ENCODE peak calls at places on chromosome 11, in eight cellular contexts. One of them, this sample, is unnamed.

GRCh38 chr11:117300301-117300700 is 9.2 kb downstream of the BACE1-AS start:
- DNase-seq in activated CD4-positive, alpha-beta T cell treated with anti-CD3 and anti-CD28 coated beads for 36 hours: no peak
- DNase-seq in Calu3: no peak
- DNase-seq in substantia nigra: no peak
- DNase-seq in spleen: no peak
- DNase-seq in SW480: no peak
- DNase-seq in anterior cingulate cortex: no peak
- DNase-seq in coronary artery: no peak
- DNase-seq in this sample: no peak

GRCh38 chr11:59810189-59810910 is at the start of gene MRPL16:
- DNase-seq in SW480: peak; percentile 97
- DNase-seq in spleen: peak; percentile 95
- DNase-seq in activated CD4-positive, alpha-beta T cell treated with anti-CD3 and anti-CD28 coated beads for 36 hours: peak; percentile 94
- DNase-seq in substantia nigra: peak; percentile 54
- DNase-seq in Calu3: peak; percentile 89
- DNase-seq in coronary artery: peak; percentile 89
- DNase-seq in anterior cingulate cortex: peak; percentile 71
- DNase-seq in this sample: peak; percentile 75

GRCh38 chr11:75589933-75590332 is 27.9 kb downstream of the SERPINH1 start:
- DNase-seq in Calu3: no peak
- DNase-seq in activated CD4-positive, alpha-beta T cell treated with anti-CD3 and anti-CD28 coated beads for 36 hours: no peak
- DNase-seq in spleen: no peak
- DNase-seq in substantia nigra: no peak
- DNase-seq in anterior cingulate cortex: no peak
- DNase-seq in SW480: no peak
- DNase-seq in coronary artery: no peak
- DNase-seq in this sample: no peak

GRCh38 chr11:122248130-122248529 is 132.1 kb upstream of the BLID start:
- DNase-seq in coronary artery: no peak
- DNase-seq in activated CD4-positive, alpha-beta T cell treated with anti-CD3 and anti-CD28 coated beads for 36 hours: no peak
- DNase-seq in SW480: no peak
- DNase-seq in anterior cingulate cortex: no peak
- DNase-seq in Calu3: no peak
- DNase-seq in spleen: no peak
- DNase-seq in substantia nigra: no peak
- DNase-seq in this sample: no peak

GRCh38 chr11:129917231-129917630 is 21.9 kb upstream of the NFRKB start:
- DNase-seq in activated CD4-positive, alpha-beta T cell treated with anti-CD3 and anti-CD28 coated beads for 36 hours: no peak
- DNase-seq in anterior cingulate cortex: no peak
- DNase-seq in SW480: no peak
- DNase-seq in coronary artery: no peak
- DNase-seq in spleen: no peak
- DNase-seq in substantia nigra: no peak
- DNase-seq in Calu3: no peak
- DNase-seq in this sample: no peak

GRCh38 chr11:109937968-109938367 is 155.2 kb upstream of the ZC3H12C start:
- DNase-seq in Calu3: no peak
- DNase-seq in spleen: no peak
- DNase-seq in SW480: no peak
- DNase-seq in coronary artery: no peak
- DNase-seq in substantia nigra: no peak
- DNase-seq in activated CD4-positive, alpha-beta T cell treated with anti-CD3 and anti-CD28 coated beads for 36 hours: no peak
- DNase-seq in anterior cingulate cortex: no peak
- DNase-seq in this sample: no peak

GRCh38 chr11:130786987-130787688 is 129.1 kb downstream of the SNX19 start:
- DNase-seq in activated CD4-positive, alpha-beta T cell treated with anti-CD3 and anti-CD28 coated beads for 36 hours: no peak
- DNase-seq in SW480: peak; percentile 9
- DNase-seq in Calu3: peak; percentile 27
- DNase-seq in substantia nigra: no peak
- DNase-seq in anterior cingulate cortex: no peak
- DNase-seq in spleen: no peak
- DNase-seq in coronary artery: no peak
- DNase-seq in this sample: peak; percentile 45

GRCh38 chr11:18245396-18245795 is 3.1 kb downstream of the SAA2 start:
- DNase-seq in substantia nigra: no peak
- DNase-seq in activated CD4-positive, alpha-beta T cell treated with anti-CD3 and anti-CD28 coated beads for 36 hours: no peak
- DNase-seq in SW480: no peak
- DNase-seq in Calu3: no peak
- DNase-seq in spleen: no peak
- DNase-seq in anterior cingulate cortex: no peak
- DNase-seq in coronary artery: no peak
- DNase-seq in this sample: no peak

GRCh38 chr11:109619498-109619897 is 197.5 kb downstream of the C11orf87 start:
- DNase-seq in spleen: no peak
- DNase-seq in activated CD4-positive, alpha-beta T cell treated with anti-CD3 and anti-CD28 coated beads for 36 hours: no peak
- DNase-seq in coronary artery: no peak
- DNase-seq in SW480: no peak
- DNase-seq in substantia nigra: no peak
- DNase-seq in anterior cingulate cortex: no peak
- DNase-seq in Calu3: no peak
- DNase-seq in this sample: no peak

GRCh38 chr11:70806461-70807194 is 408.3 kb downstream of the CTTN start:
- DNase-seq in Calu3: no peak
- DNase-seq in activated CD4-positive, alpha-beta T cell treated with anti-CD3 and anti-CD28 coated beads for 36 hours: no peak
- DNase-seq in SW480: no peak
- DNase-seq in substantia nigra: no peak
- DNase-seq in anterior cingulate cortex: no peak
- DNase-seq in coronary artery: no peak
- DNase-seq in spleen: no peak
- DNase-seq in this sample: no peak

GRCh38 chr11:14322510-14322909 is 36.5 kb downstream of the RRAS2 start:
- DNase-seq in anterior cingulate cortex: no peak
- DNase-seq in coronary artery: no peak
- DNase-seq in spleen: no peak
- DNase-seq in Calu3: no peak
- DNase-seq in SW480: no peak
- DNase-seq in substantia nigra: no peak
- DNase-seq in activated CD4-positive, alpha-beta T cell treated with anti-CD3 and anti-CD28 coated beads for 36 hours: no peak
- DNase-seq in this sample: no peak

GRCh38 chr11:123584186-123584585 is 70.2 kb downstream of the SCN3B start:
- DNase-seq in SW480: no peak
- DNase-seq in Calu3: no peak
- DNase-seq in activated CD4-positive, alpha-beta T cell treated with anti-CD3 and anti-CD28 coated beads for 36 hours: no peak
- DNase-seq in spleen: no peak
- DNase-seq in coronary artery: no peak
- DNase-seq in substantia nigra: no peak
- DNase-seq in anterior cingulate cortex: no peak
- DNase-seq in this sample: no peak

GRCh38 chr11:64971421-64972233 is at the start of gene MAJIN:
- DNase-seq in Calu3: peak; percentile 62
- DNase-seq in substantia nigra: peak; percentile 45
- DNase-seq in coronary artery: no peak
- DNase-seq in SW480: no peak
- DNase-seq in anterior cingulate cortex: peak; percentile 33
- DNase-seq in spleen: peak; percentile 94
- DNase-seq in activated CD4-positive, alpha-beta T cell treated with anti-CD3 and anti-CD28 coated beads for 36 hours: peak; percentile 96
- DNase-seq in this sample: no peak

GRCh38 chr11:62823677-62824076 is 8.2 kb downstream of the STX5 start:
- DNase-seq in substantia nigra: no peak
- DNase-seq in anterior cingulate cortex: no peak
- DNase-seq in Calu3: no peak
- DNase-seq in SW480: no peak
- DNase-seq in coronary artery: no peak
- DNase-seq in spleen: no peak
- DNase-seq in activated CD4-positive, alpha-beta T cell treated with anti-CD3 and anti-CD28 coated beads for 36 hours: no peak
- DNase-seq in this sample: no peak

GRCh38 chr11:28838741-28839140 is 730.6 kb downstream of the METTL15 start:
- DNase-seq in substantia nigra: no peak
- DNase-seq in activated CD4-positive, alpha-beta T cell treated with anti-CD3 and anti-CD28 coated beads for 36 hours: no peak
- DNase-seq in anterior cingulate cortex: no peak
- DNase-seq in SW480: no peak
- DNase-seq in Calu3: no peak
- DNase-seq in coronary artery: no peak
- DNase-seq in spleen: no peak
- DNase-seq in this sample: no peak

GRCh38 chr11:21817677-21818076 is 375.2 kb upstream of the ANO5 start:
- DNase-seq in coronary artery: no peak
- DNase-seq in spleen: no peak
- DNase-seq in SW480: no peak
- DNase-seq in Calu3: no peak
- DNase-seq in activated CD4-positive, alpha-beta T cell treated with anti-CD3 and anti-CD28 coated beads for 36 hours: no peak
- DNase-seq in anterior cingulate cortex: no peak
- DNase-seq in substantia nigra: no peak
- DNase-seq in this sample: no peak

GRCh38 chr11:103529217-103529684 is 420.0 kb downstream of the DYNC2H1 start:
- DNase-seq in activated CD4-positive, alpha-beta T cell treated with anti-CD3 and anti-CD28 coated beads for 36 hours: no peak
- DNase-seq in spleen: no peak
- DNase-seq in anterior cingulate cortex: no peak
- DNase-seq in substantia nigra: no peak
- DNase-seq in SW480: no peak
- DNase-seq in coronary artery: no peak
- DNase-seq in Calu3: no peak
- DNase-seq in this sample: peak; percentile 63

GRCh38 chr11:128735935-128736610 is 42.2 kb downstream of the FLI1 start:
- DNase-seq in spleen: no peak
- DNase-seq in activated CD4-positive, alpha-beta T cell treated with anti-CD3 and anti-CD28 coated beads for 36 hours: peak; percentile 50
- DNase-seq in Calu3: no peak
- DNase-seq in SW480: no peak
- DNase-seq in coronary artery: no peak
- DNase-seq in substantia nigra: no peak
- DNase-seq in anterior cingulate cortex: no peak
- DNase-seq in this sample: no peak

GRCh38 chr11:70650075-70650909 is 252.0 kb downstream of the CTTN start:
- DNase-seq in spleen: no peak
- DNase-seq in Calu3: peak; percentile 76
- DNase-seq in SW480: peak; percentile 75
- DNase-seq in activated CD4-positive, alpha-beta T cell treated with anti-CD3 and anti-CD28 coated beads for 36 hours: peak; percentile 73
- DNase-seq in coronary artery: no peak
- DNase-seq in substantia nigra: no peak
- DNase-seq in anterior cingulate cortex: no peak
- DNase-seq in this sample: peak; percentile 90

GRCh38 chr11:2902784-2903671 is 17.5 kb upstream of the CDKN1C start:
- DNase-seq in SW480: no peak
- DNase-seq in activated CD4-positive, alpha-beta T cell treated with anti-CD3 and anti-CD28 coated beads for 36 hours: no peak
- DNase-seq in anterior cingulate cortex: no peak
- DNase-seq in substantia nigra: no peak
- DNase-seq in Calu3: peak; percentile 61
- DNase-seq in spleen: peak; percentile 84
- DNase-seq in coronary artery: no peak
- DNase-seq in this sample: no peak

GRCh38 chr11:66974724-66975402 is at the start of gene C11orf86:
- DNase-seq in coronary artery: no peak
- DNase-seq in activated CD4-positive, alpha-beta T cell treated with anti-CD3 and anti-CD28 coated beads for 36 hours: no peak
- DNase-seq in substantia nigra: no peak
- DNase-seq in anterior cingulate cortex: no peak
- DNase-seq in SW480: no peak
- DNase-seq in spleen: no peak
- DNase-seq in Calu3: no peak
- DNase-seq in this sample: no peak

GRCh38 chr11:121024989-121025388 is 1.1 kb downstream of the TBCEL start:
- DNase-seq in Calu3: no peak
- DNase-seq in activated CD4-positive, alpha-beta T cell treated with anti-CD3 and anti-CD28 coated beads for 36 hours: no peak
- DNase-seq in spleen: no peak
- DNase-seq in SW480: no peak
- DNase-seq in substantia nigra: no peak
- DNase-seq in coronary artery: no peak
- DNase-seq in anterior cingulate cortex: no peak
- DNase-seq in this sample: no peak

GRCh38 chr11:125166347-125166841 is 1.8 kb downstream of the PKNOX2 start:
- DNase-seq in spleen: no peak
- DNase-seq in Calu3: no peak
- DNase-seq in activated CD4-positive, alpha-beta T cell treated with anti-CD3 and anti-CD28 coated beads for 36 hours: peak; percentile 27
- DNase-seq in coronary artery: no peak
- DNase-seq in anterior cingulate cortex: no peak
- DNase-seq in substantia nigra: no peak
- DNase-seq in SW480: no peak
- DNase-seq in this sample: no peak

GRCh38 chr11:34356918-34357645 is 728 bp downstream of the ABTB2 start:
- DNase-seq in SW480: peak; percentile 73
- DNase-seq in Calu3: peak; percentile 51
- DNase-seq in coronary artery: peak; percentile 83
- DNase-seq in substantia nigra: peak; percentile 38
- DNase-seq in anterior cingulate cortex: peak; percentile 35
- DNase-seq in activated CD4-positive, alpha-beta T cell treated with anti-CD3 and anti-CD28 coated beads for 36 hours: peak; percentile 67
- DNase-seq in spleen: peak; percentile 93
- DNase-seq in this sample: no peak

GRCh38 chr11:66510271-66510989 is at the start of gene BBS1:
- DNase-seq in SW480: peak; percentile 69
- DNase-seq in Calu3: peak; percentile 87
- DNase-seq in anterior cingulate cortex: peak; percentile 62
- DNase-seq in substantia nigra: peak; percentile 39
- DNase-seq in coronary artery: peak; percentile 90
- DNase-seq in activated CD4-positive, alpha-beta T cell treated with anti-CD3 and anti-CD28 coated beads for 36 hours: peak; percentile 88
- DNase-seq in spleen: peak; percentile 97
- DNase-seq in this sample: peak; percentile 96

GRCh38 chr11:119323532-119324033 is 6.7 kb upstream of the MCAM start:
- DNase-seq in anterior cingulate cortex: peak; percentile 72
- DNase-seq in SW480: peak; percentile 47
- DNase-seq in substantia nigra: no peak
- DNase-seq in coronary artery: peak; percentile 82
- DNase-seq in spleen: no peak
- DNase-seq in activated CD4-positive, alpha-beta T cell treated with anti-CD3 and anti-CD28 coated beads for 36 hours: peak; percentile 90
- DNase-seq in Calu3: peak; percentile 70
- DNase-seq in this sample: peak; percentile 59

GRCh38 chr11:61654397-61654829 is 25.8 kb upstream of the DAGLA start:
- DNase-seq in anterior cingulate cortex: no peak
- DNase-seq in coronary artery: no peak
- DNase-seq in spleen: peak; percentile 82
- DNase-seq in substantia nigra: no peak
- DNase-seq in SW480: no peak
- DNase-seq in Calu3: no peak
- DNase-seq in activated CD4-positive, alpha-beta T cell treated with anti-CD3 and anti-CD28 coated beads for 36 hours: no peak
- DNase-seq in this sample: no peak

GRCh38 chr11:73478737-73479347 is 102.6 kb downstream of the RELT start:
- DNase-seq in SW480: peak; percentile 63
- DNase-seq in activated CD4-positive, alpha-beta T cell treated with anti-CD3 and anti-CD28 coated beads for 36 hours: peak; percentile 9
- DNase-seq in Calu3: peak; percentile 20
- DNase-seq in coronary artery: no peak
- DNase-seq in spleen: no peak
- DNase-seq in substantia nigra: no peak
- DNase-seq in anterior cingulate cortex: no peak
- DNase-seq in this sample: peak; percentile 61

GRCh38 chr11:32043737-32044515 is 46.9 kb upstream of the RCN1 start:
- DNase-seq in activated CD4-positive, alpha-beta T cell treated with anti-CD3 and anti-CD28 coated beads for 36 hours: no peak
- DNase-seq in SW480: no peak
- DNase-seq in spleen: no peak
- DNase-seq in Calu3: no peak
- DNase-seq in coronary artery: no peak
- DNase-seq in anterior cingulate cortex: no peak
- DNase-seq in substantia nigra: no peak
- DNase-seq in this sample: no peak

GRCh38 chr11:69365567-69365966 is 71.6 kb downstream of the MYEOV start:
- DNase-seq in substantia nigra: no peak
- DNase-seq in spleen: no peak
- DNase-seq in SW480: no peak
- DNase-seq in activated CD4-positive, alpha-beta T cell treated with anti-CD3 and anti-CD28 coated beads for 36 hours: no peak
- DNase-seq in coronary artery: peak; percentile 53
- DNase-seq in anterior cingulate cortex: no peak
- DNase-seq in Calu3: no peak
- DNase-seq in this sample: no peak

GRCh38 chr11:47477323-47477722 is 28.4 kb upstream of the RAPSN start:
- DNase-seq in SW480: no peak
- DNase-seq in anterior cingulate cortex: no peak
- DNase-seq in spleen: no peak
- DNase-seq in Calu3: no peak
- DNase-seq in coronary artery: no peak
- DNase-seq in activated CD4-positive, alpha-beta T cell treated with anti-CD3 and anti-CD28 coated beads for 36 hours: peak; percentile 46
- DNase-seq in substantia nigra: no peak
- DNase-seq in this sample: no peak

GRCh38 chr11:23924226-23924625 is 572.6 kb upstream of the LUZP2 start:
- DNase-seq in anterior cingulate cortex: no peak
- DNase-seq in SW480: no peak
- DNase-seq in activated CD4-positive, alpha-beta T cell treated with anti-CD3 and anti-CD28 coated beads for 36 hours: no peak
- DNase-seq in coronary artery: no peak
- DNase-seq in Calu3: no peak
- DNase-seq in substantia nigra: no peak
- DNase-seq in spleen: no peak
- DNase-seq in this sample: no peak

GRCh38 chr11:85531498-85531897 is 95.6 kb downstream of the DLG2 start:
- DNase-seq in spleen: no peak
- DNase-seq in anterior cingulate cortex: no peak
- DNase-seq in activated CD4-positive, alpha-beta T cell treated with anti-CD3 and anti-CD28 coated beads for 36 hours: no peak
- DNase-seq in coronary artery: no peak
- DNase-seq in SW480: peak; percentile 4
- DNase-seq in substantia nigra: no peak
- DNase-seq in Calu3: no peak
- DNase-seq in this sample: no peak

GRCh38 chr11:45110562-45110961 is 35.9 kb upstream of the PRDM11 start:
- DNase-seq in SW480: peak; percentile 72
- DNase-seq in activated CD4-positive, alpha-beta T cell treated with anti-CD3 and anti-CD28 coated beads for 36 hours: peak; percentile 36
- DNase-seq in Calu3: peak; percentile 52
- DNase-seq in substantia nigra: no peak
- DNase-seq in spleen: no peak
- DNase-seq in coronary artery: no peak
- DNase-seq in anterior cingulate cortex: no peak
- DNase-seq in this sample: peak; percentile 57